ENCODE peak calls at places on chromosomes 16 and 17, in four cellular contexts. R, B, U and L are unnamed samples.

GRCh38 chr17:72099919-72100318 is 20.9 kb upstream of the SOX9 start:
- DNase-seq in R (no peak), B (no peak), U (no peak), L (no peak)

GRCh38 chr16:50887500-50887899 is 145.6 kb downstream of the CYLD start:
- DNase-seq in R (no peak), B (no peak), U (no peak), L (no peak)

GRCh38 chr17:42135664-42136653 is 13.4 kb downstream of the HSPB9 start:
- DNase-seq in R (no peak), B (peak; percentile 90), U (no peak), L (no peak)

GRCh38 chr17:75496005-75496404 is 19.3 kb downstream of the CASKIN2 start:
- DNase-seq in R (no peak), B (no peak), U (no peak), L (no peak)

GRCh38 chr16:48383877-48384304 is 1.3 kb downstream of the SIAH1 start:
- DNase-seq in R (no peak), B (no peak), U (no peak), L (no peak)

GRCh38 chr16:88881090-88881580 is 14.7 kb upstream of the PABPN1L start:
- DNase-seq in R (no peak), B (no peak), U (no peak), L (no peak)

GRCh38 chr17:12290207-12290606 is 269.5 kb downstream of the MAP2K4 start:
- DNase-seq in R (no peak), B (no peak), U (no peak), L (no peak)

GRCh38 chr16:83842291-83842690 is 34.5 kb downstream of the HSBP1 start:
- DNase-seq in R (no peak), B (no peak), U (no peak), L (no peak)

GRCh38 chr16:20773679-20774078 is 9.9 kb downstream of the ACSM3 start:
- DNase-seq in R (no peak), B (no peak), U (no peak), L (no peak)

GRCh38 chr17:7224661-7225111 is 4.9 kb downstream of the ACADVL start:
- DNase-seq in R (no peak), B (peak; percentile 60), U (no peak), L (no peak)

GRCh38 chr17:3944485-3945388 is 19.5 kb downstream of the ATP2A3 start:
- DNase-seq in R (no peak), B (peak; percentile 74), U (no peak), L (no peak)

GRCh38 chr17:47281246-47281645 is 27.6 kb downstream of the ITGB3 start:
- DNase-seq in R (no peak), B (no peak), U (no peak), L (no peak)

GRCh38 chr16:52543654-52544053 is 3.3 kb downstream of the TOX3 start:
- DNase-seq in R (no peak), B (no peak), U (no peak), L (no peak)

GRCh38 chr16:89693931-89694783 is 7.3 kb downstream of the SPATA2L start:
- DNase-seq in R (no peak), B (no peak), U (no peak), L (no peak)

GRCh38 chr16:55302635-55303034 is 21.4 kb upstream of the IRX6 start:
- DNase-seq in R (no peak), B (peak; percentile 35), U (no peak), L (no peak)

GRCh38 chr17:50212121-50212843 is 10.9 kb upstream of the COL1A1 start:
- DNase-seq in R (no peak), B (no peak), U (no peak), L (no peak)

GRCh38 chr16:19138601-19139000 is 24.8 kb downstream of the ITPRIPL2 start:
- DNase-seq in R (no peak), B (no peak), U (no peak), L (no peak)

GRCh38 chr17:57601328-57601727 is 143.8 kb downstream of the CCDC182 start:
- DNase-seq in R (no peak), B (peak; percentile 57), U (no peak), L (no peak)